ENCODE peak calls at places on chromosome 18, in five cellular contexts. One of them, this sample, is unnamed.

GRCh38 chr18:5059540-5060032 is 137.5 kb downstream of the AKAIN1 start:
- DNase-seq in astrocyte of the cerebellum: no peak
- DNase-seq in activated CD4-positive, alpha-beta T cell treated with anti-CD3 and anti-CD28 coated beads for 4 hours: no peak
- DNase-seq in A172: no peak
- DNase-seq in colonic mucosa: no peak
- DNase-seq in this sample: no peak

GRCh38 chr18:49016648-49017539 is 66.1 kb upstream of the SMAD7 start:
- DNase-seq in astrocyte of the cerebellum: peak; percentile 76
- DNase-seq in activated CD4-positive, alpha-beta T cell treated with anti-CD3 and anti-CD28 coated beads for 4 hours: no peak
- DNase-seq in colonic mucosa: peak; percentile 18
- DNase-seq in A172: peak; percentile 83
- DNase-seq in this sample: no peak

GRCh38 chr18:61308009-61308408 is 25.2 kb upstream of the CDH20 start:
- DNase-seq in astrocyte of the cerebellum: no peak
- DNase-seq in colonic mucosa: no peak
- DNase-seq in A172: no peak
- DNase-seq in activated CD4-positive, alpha-beta T cell treated with anti-CD3 and anti-CD28 coated beads for 4 hours: no peak
- DNase-seq in this sample: no peak

GRCh38 chr18:67778016-67778415 is 261.5 kb upstream of the DSEL start:
- DNase-seq in A172: no peak
- DNase-seq in colonic mucosa: no peak
- DNase-seq in activated CD4-positive, alpha-beta T cell treated with anti-CD3 and anti-CD28 coated beads for 4 hours: no peak
- DNase-seq in astrocyte of the cerebellum: no peak
- DNase-seq in this sample: no peak

GRCh38 chr18:34707670-34708069 is 2.4 kb upstream of the DTNA start:
- DNase-seq in A172: peak; percentile 94
- DNase-seq in colonic mucosa: no peak
- DNase-seq in activated CD4-positive, alpha-beta T cell treated with anti-CD3 and anti-CD28 coated beads for 4 hours: no peak
- DNase-seq in astrocyte of the cerebellum: peak; percentile 93
- DNase-seq in this sample: no peak

GRCh38 chr18:22831441-22831904 is 101.7 kb upstream of the RBBP8 start:
- DNase-seq in colonic mucosa: peak; percentile 67
- DNase-seq in A172: no peak
- DNase-seq in astrocyte of the cerebellum: peak; percentile 80
- DNase-seq in activated CD4-positive, alpha-beta T cell treated with anti-CD3 and anti-CD28 coated beads for 4 hours: no peak
- DNase-seq in this sample: no peak

GRCh38 chr18:28650860-28651259 is 473.9 kb upstream of the CDH2 start:
- DNase-seq in astrocyte of the cerebellum: no peak
- DNase-seq in activated CD4-positive, alpha-beta T cell treated with anti-CD3 and anti-CD28 coated beads for 4 hours: no peak
- DNase-seq in colonic mucosa: no peak
- DNase-seq in A172: peak; percentile 13
- DNase-seq in this sample: no peak

GRCh38 chr18:28065031-28065792 is 111.7 kb downstream of the CDH2 start:
- DNase-seq in A172: peak; percentile 92
- DNase-seq in colonic mucosa: no peak
- DNase-seq in astrocyte of the cerebellum: peak; percentile 39
- DNase-seq in activated CD4-positive, alpha-beta T cell treated with anti-CD3 and anti-CD28 coated beads for 4 hours: no peak
- DNase-seq in this sample: no peak

GRCh38 chr18:13291745-13292447 is 73.3 kb downstream of the LDLRAD4 start:
- DNase-seq in A172: no peak
- DNase-seq in astrocyte of the cerebellum: no peak
- DNase-seq in colonic mucosa: no peak
- DNase-seq in activated CD4-positive, alpha-beta T cell treated with anti-CD3 and anti-CD28 coated beads for 4 hours: no peak
- DNase-seq in this sample: no peak

GRCh38 chr18:78950386-78950785 is 29.2 kb upstream of the SALL3 start:
- DNase-seq in A172: no peak
- DNase-seq in astrocyte of the cerebellum: no peak
- DNase-seq in activated CD4-positive, alpha-beta T cell treated with anti-CD3 and anti-CD28 coated beads for 4 hours: no peak
- DNase-seq in colonic mucosa: no peak
- DNase-seq in this sample: no peak

GRCh38 chr18:69647695-69648094 is 247.0 kb downstream of the DOK6 start:
- DNase-seq in activated CD4-positive, alpha-beta T cell treated with anti-CD3 and anti-CD28 coated beads for 4 hours: no peak
- DNase-seq in A172: no peak
- DNase-seq in astrocyte of the cerebellum: no peak
- DNase-seq in colonic mucosa: no peak
- DNase-seq in this sample: no peak

GRCh38 chr18:79935098-79935480 is 16.4 kb downstream of the SLC66A2 start:
- DNase-seq in astrocyte of the cerebellum: no peak
- DNase-seq in activated CD4-positive, alpha-beta T cell treated with anti-CD3 and anti-CD28 coated beads for 4 hours: no peak
- DNase-seq in A172: no peak
- DNase-seq in colonic mucosa: peak; percentile 19
- DNase-seq in this sample: no peak

GRCh38 chr18:59547691-59548182 is 149.5 kb downstream of the CCBE1 start:
- DNase-seq in activated CD4-positive, alpha-beta T cell treated with anti-CD3 and anti-CD28 coated beads for 4 hours: no peak
- DNase-seq in colonic mucosa: no peak
- DNase-seq in A172: peak; percentile 52
- DNase-seq in astrocyte of the cerebellum: peak; percentile 82
- DNase-seq in this sample: no peak

GRCh38 chr18:46098616-46098933 is 479 bp upstream of the ATP5F1A start:
- DNase-seq in activated CD4-positive, alpha-beta T cell treated with anti-CD3 and anti-CD28 coated beads for 4 hours: no peak
- DNase-seq in astrocyte of the cerebellum: no peak
- DNase-seq in colonic mucosa: no peak
- DNase-seq in A172: no peak
- DNase-seq in this sample: no peak

GRCh38 chr18:54806526-54806925 is 21.8 kb upstream of the RAB27B start:
- DNase-seq in colonic mucosa: no peak
- DNase-seq in activated CD4-positive, alpha-beta T cell treated with anti-CD3 and anti-CD28 coated beads for 4 hours: no peak
- DNase-seq in astrocyte of the cerebellum: no peak
- DNase-seq in A172: peak; percentile 40
- DNase-seq in this sample: no peak

GRCh38 chr18:7482342-7482741 is 84.8 kb upstream of the PTPRM start:
- DNase-seq in astrocyte of the cerebellum: no peak
- DNase-seq in activated CD4-positive, alpha-beta T cell treated with anti-CD3 and anti-CD28 coated beads for 4 hours: no peak
- DNase-seq in A172: no peak
- DNase-seq in colonic mucosa: no peak
- DNase-seq in this sample: no peak

GRCh38 chr18:27685807-27686412 is 491.0 kb downstream of the CDH2 start:
- DNase-seq in A172: peak; percentile 55
- DNase-seq in activated CD4-positive, alpha-beta T cell treated with anti-CD3 and anti-CD28 coated beads for 4 hours: no peak
- DNase-seq in colonic mucosa: no peak
- DNase-seq in astrocyte of the cerebellum: peak; percentile 26
- DNase-seq in this sample: no peak

GRCh38 chr18:59148192-59148591 is 8.5 kb downstream of the SEC11C start:
- DNase-seq in A172: no peak
- DNase-seq in colonic mucosa: no peak
- DNase-seq in astrocyte of the cerebellum: no peak
- DNase-seq in activated CD4-positive, alpha-beta T cell treated with anti-CD3 and anti-CD28 coated beads for 4 hours: no peak
- DNase-seq in this sample: no peak

GRCh38 chr18:34710430-34711386 is 610 bp downstream of the DTNA start:
- DNase-seq in astrocyte of the cerebellum: peak; percentile 33
- DNase-seq in colonic mucosa: no peak
- DNase-seq in activated CD4-positive, alpha-beta T cell treated with anti-CD3 and anti-CD28 coated beads for 4 hours: no peak
- DNase-seq in A172: peak; percentile 40
- DNase-seq in this sample: no peak

GRCh38 chr18:11495441-11495840 is 114.0 kb upstream of the SLC35G4 start:
- DNase-seq in astrocyte of the cerebellum: no peak
- DNase-seq in colonic mucosa: no peak
- DNase-seq in A172: no peak
- DNase-seq in activated CD4-positive, alpha-beta T cell treated with anti-CD3 and anti-CD28 coated beads for 4 hours: no peak
- DNase-seq in this sample: no peak

GRCh38 chr18:50428531-50429206 is 53.8 kb downstream of the SKA1 start:
- DNase-seq in colonic mucosa: no peak
- DNase-seq in astrocyte of the cerebellum: no peak
- DNase-seq in A172: no peak
- DNase-seq in activated CD4-positive, alpha-beta T cell treated with anti-CD3 and anti-CD28 coated beads for 4 hours: no peak
- DNase-seq in this sample: no peak

GRCh38 chr18:44036500-44036899 is 644.2 kb upstream of the SETBP1 start:
- DNase-seq in astrocyte of the cerebellum: no peak
- DNase-seq in colonic mucosa: no peak
- DNase-seq in A172: no peak
- DNase-seq in activated CD4-positive, alpha-beta T cell treated with anti-CD3 and anti-CD28 coated beads for 4 hours: no peak
- DNase-seq in this sample: no peak

GRCh38 chr18:2979871-2980606 is 32.9 kb downstream of the LPIN2 start:
- DNase-seq in A172: no peak
- DNase-seq in activated CD4-positive, alpha-beta T cell treated with anti-CD3 and anti-CD28 coated beads for 4 hours: no peak
- DNase-seq in colonic mucosa: no peak
- DNase-seq in astrocyte of the cerebellum: no peak
- DNase-seq in this sample: no peak

This sample was measured in activated naive CD4-positive, alpha-beta T cell treated with Interleukin-2 at 50 U/mL for 16 hours.